ENCODE peak calls at places on chromosomes 12 and 14, in five cellular contexts. A, E, O, G and W are unnamed samples.

GRCh38 chr12:89166525-89166934 is 185.8 kb downstream of the DUSP6 start:
- DNase-seq in E (no peak), A (peak; percentile 73), G (peak; percentile 85), O (no peak), W (no peak)

GRCh38 chr14:90103808-90104207 is 42.0 kb downstream of the KCNK13 start:
- DNase-seq in E (no peak), A (no peak), G (no peak), O (no peak), W (no peak)

GRCh38 chr12:88388566-88389269 is 191.6 kb downstream of the KITLG start:
- DNase-seq in E (no peak), G (peak; percentile 29), A (peak; percentile 19), O (no peak), W (no peak)

GRCh38 chr12:94707892-94708291 is 57.5 kb upstream of the TMCC3 start:
- DNase-seq in G (peak; percentile 56), A (peak; percentile 51), E (peak; percentile 40), O (peak; percentile 33), W (no peak)

GRCh38 chr14:105930572-105930971 is 404.2 kb downstream of the TMEM121 start:
- DNase-seq in A (no peak), E (no peak), O (no peak), G (no peak), W (no peak)

GRCh38 chr12:96487214-96487613 is 2.2 kb upstream of the CFAP54 start:
- DNase-seq in E (no peak), A (peak; percentile 91), G (peak; percentile 77), O (no peak), W (no peak)

GRCh38 chr12:126492181-126492580 is 1426.9 kb downstream of the AACS start:
- DNase-seq in E (no peak), O (no peak), G (no peak), A (no peak), W (no peak)

GRCh38 chr12:54010972-54011664 is 2.3 kb downstream of the HOXC8 start:
- DNase-seq in A (no peak), G (no peak), E (no peak), O (no peak), W (no peak)

GRCh38 chr14:24681056-24681455 is 47.1 kb upstream of the GZMB start:
- DNase-seq in O (no peak), A (no peak), E (no peak), G (no peak), W (no peak)

GRCh38 chr14:61813101-61813596 is 50.9 kb downstream of the SNAPC1 start:
- DNase-seq in G (no peak), A (no peak), E (no peak), O (no peak), W (no peak)

GRCh38 chr14:96091149-96091693 is 52.1 kb downstream of the C14orf132 start:
- DNase-seq in O (no peak), G (no peak), E (no peak), A (no peak), W (no peak)

GRCh38 chr14:43735926-43736325 is 771.2 kb downstream of the FSCB start:
- DNase-seq in A (no peak), O (no peak), G (no peak), E (no peak), W (no peak)

GRCh38 chr14:70595443-70596185 is 4.8 kb downstream of the MED6 start:
- DNase-seq in A (peak; percentile 52), O (no peak), E (no peak), G (peak; percentile 52), W (no peak)

GRCh38 chr14:89507521-89507920 is 90.5 kb upstream of the FOXN3 start:
- DNase-seq in A (peak; percentile 83), G (peak; percentile 76), O (no peak), E (no peak), W (peak; percentile 50)

GRCh38 chr12:9707864-9708808 is 24.8 kb downstream of the CLECL1 start:
- DNase-seq in A (peak; percentile 65), O (peak; percentile 57), G (peak; percentile 65), E (peak; percentile 34), W (peak; percentile 3)

GRCh38 chr14:33742166-33742565 is 208.7 kb downstream of the EGLN3 start:
- DNase-seq in A (no peak), E (no peak), O (no peak), G (peak; percentile 17), W (no peak)

GRCh38 chr14:95233702-95234241 is 76.4 kb upstream of the DICER1 start:
- DNase-seq in E (peak; percentile 62), G (no peak), A (no peak), O (no peak), W (no peak)

GRCh38 chr12:122072031-122072970 is 6.3 kb upstream of the MLXIP start:
- DNase-seq in A (peak; percentile 96), O (no peak), E (peak; percentile 46), G (peak; percentile 95), W (no peak)

GRCh38 chr12:48296586-48297396 is 53.9 kb downstream of the ZNF641 start:
- DNase-seq in E (peak; percentile 79), A (peak; percentile 80), O (peak; percentile 84), G (peak; percentile 79), W (peak; percentile 62)

GRCh38 chr14:67251573-67252226 is 10.5 kb downstream of the PALS1 start:
- DNase-seq in O (no peak), G (peak; percentile 54), E (no peak), A (peak; percentile 16), W (no peak)

GRCh38 chr12:23536293-23536692 is 413.2 kb downstream of the SOX5 start:
- DNase-seq in O (no peak), E (no peak), G (no peak), A (no peak), W (no peak)

GRCh38 chr12:53195516-53196420 is 11.3 kb downstream of the ITGB7 start:
- DNase-seq in A (peak; percentile 10), G (no peak), E (no peak), O (no peak), W (no peak)

GRCh38 chr14:106210650-106211049 is 684.3 kb downstream of the TMEM121 start:
- DNase-seq in O (no peak), E (no peak), G (no peak), A (no peak), W (no peak)

GRCh38 chr12:90010089-90010488 is 301.5 kb upstream of the ATP2B1 start:
- DNase-seq in A (no peak), E (no peak), O (no peak), G (peak; percentile 17), W (no peak)

GRCh38 chr12:12181516-12181915 is 85.3 kb downstream of the LRP6 start:
- DNase-seq in E (no peak), G (peak; percentile 67), O (no peak), A (peak; percentile 74), W (peak; percentile 39)

GRCh38 chr14:99537399-99537798 is 56.2 kb downstream of the CCNK start:
- DNase-seq in O (no peak), A (peak; percentile 44), G (peak; percentile 82), E (peak; percentile 41), W (peak; percentile 72)

GRCh38 chr14:81452341-81452740 is 52.2 kb upstream of the STON2 start:
- DNase-seq in O (no peak), G (no peak), A (no peak), E (no peak), W (no peak)

GRCh38 chr14:68941820-68942219 is 37.3 kb downstream of the ACTN1 start:
- DNase-seq in E (peak; percentile 50), A (peak; percentile 73), O (no peak), G (peak; percentile 93), W (peak; percentile 88)

GRCh38 chr12:67710582-67710981 is 62.0 kb downstream of the DYRK2 start:
- DNase-seq in O (no peak), G (no peak), A (peak; percentile 62), E (no peak), W (no peak)

GRCh38 chr12:42807766-42808165 is 218.2 kb upstream of the PRICKLE1 start:
- DNase-seq in O (no peak), G (peak; percentile 78), E (no peak), A (no peak), W (no peak)

GRCh38 chr14:101862711-101863110 is 101.2 kb downstream of the PPP2R5C start:
- DNase-seq in E (no peak), A (peak; percentile 46), O (no peak), G (no peak), W (no peak)

GRCh38 chr12:5379737-5380496 is 52.0 kb upstream of the NTF3 start:
- DNase-seq in A (no peak), G (peak; percentile 5), E (no peak), O (no peak), W (no peak)

DNA sequence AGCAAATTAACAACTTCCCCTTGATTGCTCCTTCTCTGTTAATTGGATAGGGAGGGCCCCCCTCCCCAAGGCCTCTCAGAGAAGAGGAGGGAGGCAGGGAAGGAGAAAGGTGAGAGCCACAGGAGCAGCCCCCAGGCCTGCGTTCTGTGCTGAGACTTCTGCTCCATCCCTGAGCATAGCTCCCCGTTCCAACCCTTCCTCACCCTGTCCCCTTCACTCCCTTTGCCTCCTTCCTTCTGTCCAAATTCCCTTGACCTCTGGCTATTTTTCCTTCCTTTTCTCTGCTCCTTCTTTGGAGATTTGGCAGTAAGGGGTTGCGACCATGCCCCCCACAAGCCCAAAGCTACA is 793 bp upstream of the ASIC1 start:
- DNase-seq in E (no peak), G (no peak), A (no peak), O (no peak), W (no peak)
- H3K4me3 ChIP-seq in E (peak overlapping the region; percentile 78), G (no peak overlapping the region), A (no peak overlapping the region), O (no peak overlapping the region), W (peak overlapping the region; percentile 58)

DNA sequence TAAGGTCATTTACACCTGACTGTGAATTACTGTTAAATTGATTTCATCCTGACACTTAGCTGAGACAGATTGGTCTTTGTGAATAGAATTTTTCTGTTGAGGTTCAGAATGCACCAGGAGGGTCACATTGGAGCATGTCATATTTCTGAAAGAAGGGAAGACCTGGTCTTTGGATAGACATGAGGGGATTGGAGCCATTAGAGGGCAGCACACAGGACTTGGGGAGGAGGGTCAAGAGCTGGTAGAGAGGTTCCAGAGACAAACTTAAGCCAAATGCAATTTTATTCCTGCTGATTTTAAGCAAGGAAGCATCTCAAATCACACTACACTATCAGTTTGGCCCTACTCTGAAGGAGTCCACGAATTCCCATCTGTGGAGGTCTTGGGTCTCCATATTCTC is 41.1 kb downstream of the GUCY2C start:
- DNase-seq in O (no peak), G (no peak), A (no peak), E (no peak), W (no peak)
- TF ChIP-seq CTCF in O (no peak), G (no peak), A (no peak), E (no peak), W (no peak)

GRCh38 chr12:99154264-99154982 is 493.1 kb upstream of the GARIN6 start:
- DNase-seq in A (no peak), O (no peak), E (no peak), G (peak; percentile 22), W (no peak)
- H3K4me3 ChIP-seq in A (no peak overlapping the region), O (no peak overlapping the region), E (peak overlapping the region; percentile 42), G (no peak overlapping the region), W (no peak overlapping the region)

DNA sequence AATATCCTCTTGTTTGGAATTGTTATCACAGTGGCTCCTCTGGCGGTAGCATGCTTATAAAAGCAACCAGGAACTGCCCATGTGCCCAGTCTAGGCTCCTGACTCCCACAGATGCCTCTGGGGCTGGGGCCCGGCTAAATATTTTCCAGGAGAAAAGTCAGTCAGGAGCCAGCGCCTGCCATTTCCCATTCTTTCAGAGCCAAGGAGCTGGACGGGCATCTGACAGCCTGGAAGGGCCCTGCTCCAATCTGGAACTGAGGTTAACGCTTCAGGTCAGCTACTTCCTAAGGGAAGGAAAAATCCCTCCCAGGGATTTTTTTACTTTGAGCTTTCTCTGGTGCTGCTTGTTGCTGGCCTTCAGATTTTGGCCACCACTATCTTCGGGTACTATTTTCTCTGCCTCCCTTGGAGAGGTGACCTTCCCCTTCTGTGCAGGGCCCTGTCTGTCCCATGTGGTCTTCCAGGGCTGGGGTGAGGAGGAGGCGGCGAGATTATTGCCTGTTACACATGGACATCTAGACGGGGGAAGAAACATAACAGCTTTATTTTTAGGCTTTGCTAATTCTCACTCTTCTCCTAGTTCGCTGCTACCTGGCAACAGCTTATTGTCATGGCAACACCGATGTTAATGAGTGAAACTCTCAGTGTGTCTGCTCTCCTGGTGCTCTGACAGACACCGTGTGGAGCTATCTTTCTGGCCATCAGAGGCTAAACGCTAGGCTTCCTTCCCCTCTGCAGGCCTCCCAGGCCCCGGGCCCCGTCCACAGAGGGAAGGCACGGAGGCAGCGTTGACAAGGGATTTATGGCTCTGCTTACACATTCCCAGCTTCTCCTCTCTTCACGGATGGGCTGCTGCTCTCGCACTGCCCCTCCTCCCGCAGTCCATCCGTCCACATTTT is 160.4 kb downstream of the CACNA1C start:
- DNase-seq in O (no peak), A (no peak), G (peak; percentile 8), E (no peak), W (no peak)
- TF ChIP-seq CTCF in O (no peak), A (no peak), G (no peak), E (peak; percentile 17), W (no peak)